ENCODE peak calls at places on chromosomes 3 and 15, in eight cellular contexts. G is mucosa of gallbladder; D is HL-60; H is stimulated activated CD4-positive, alpha-beta T cell treated with anti-CD3 and anti-CD28 coated beads, Interleukin-12 subunit alpha, Interleukin-12 subunit beta, amount 100 ng/mL, for 4 hours; N is activated effector memory CD4-positive, alpha-beta T cell treated with anti-CD3 and anti-CD28 coated beads, Interleukin-2, amount 50 U/mL, for 16 hours; I is C1 segment of cervical spinal cord; T is GM23248; X is PC-3. M is an unnamed sample.

GRCh38 chr3:185986201-185986600 is 48.4 kb upstream of the TRA2B start:
- DNase-seq in G (no peak), D (no peak), H (no peak), N (no peak), I (no peak), T (peak), X (no peak), M (no peak)

GRCh38 chr3:150588027-150588830 is 14.9 kb upstream of the SELENOT start:
- DNase-seq in G (no peak), D (no peak), H (no peak), N (no peak), I (no peak), T (no peak), X (no peak), M (no peak)

GRCh38 chr3:167493240-167493639 is 19.4 kb upstream of the SERPINI2 start:
- DNase-seq in G (no peak), D (no peak), H (no peak), N (no peak), I (no peak), T (peak), X (peak), M (peak)

GRCh38 chr3:172065534-172065933 is 26.2 kb downstream of the FNDC3B start:
- DNase-seq in G (no peak), D (no peak), H (no peak), N (no peak), I (no peak), T (peak), X (no peak), M (no peak)

GRCh38 chr15:25773248-25773647 is 89.9 kb downstream of the ATP10A start:
- DNase-seq in G (no peak), D (no peak), H (no peak), N (no peak), I (no peak), T (no peak), X (no peak), M (no peak)

GRCh38 chr15:22949074-22949547 is 31.1 kb downstream of the CYFIP1 start:
- DNase-seq in G (peak), D (no peak), H (no peak), N (no peak), I (no peak), T (peak), X (peak), M (peak)

GRCh38 chr3:23629181-23629893 is 176.4 kb upstream of the UBE2E1 start:
- DNase-seq in G (no peak), D (no peak), H (no peak), N (no peak), I (no peak), T (peak), X (peak), M (peak)

GRCh38 chr3:13579089-13579488 is 30.2 kb downstream of the FBLN2 start:
- DNase-seq in G (no peak), D (no peak), H (no peak), N (no peak), I (no peak), T (peak), X (peak), M (peak)

GRCh38 chr3:182740710-182741109 is 52.6 kb upstream of the ATP11B start:
- DNase-seq in G (peak), D (no peak), H (no peak), N (no peak), I (no peak), T (no peak), X (peak), M (peak)

GRCh38 chr3:196339493-196340254 is 1.5 kb upstream of the TM4SF19 start:
- DNase-seq in G (no peak), D (peak), H (no peak), N (no peak), I (no peak), T (peak), X (peak), M (peak)

GRCh38 chr3:97721446-97721845 is 43.1 kb upstream of the ARL6 start:
- DNase-seq in G (no peak), D (no peak), H (no peak), N (no peak), I (no peak), T (no peak), X (no peak), M (no peak)

GRCh38 chr15:45678459-45679178 is 43.8 kb downstream of the SQOR start:
- DNase-seq in G (no peak), D (no peak), H (no peak), N (no peak), I (no peak), T (no peak), X (no peak), M (no peak)

GRCh38 chr15:31344824-31345605 is 18.4 kb downstream of the KLF13 start:
- DNase-seq in G (no peak), D (no peak), H (no peak), N (peak), I (no peak), T (peak), X (no peak), M (no peak)

GRCh38 chr3:134460965-134461364 is 24.8 kb downstream of the ANAPC13 start:
- DNase-seq in G (no peak), D (no peak), H (no peak), N (no peak), I (no peak), T (peak), X (peak), M (peak)

GRCh38 chr3:106403746-106404145 is 534.9 kb upstream of the CBLB start:
- DNase-seq in G (no peak), D (no peak), H (no peak), N (no peak), I (no peak), T (no peak), X (no peak), M (no peak)

GRCh38 chr3:64417816-64418215 is 192.6 kb upstream of the PRICKLE2 start:
- DNase-seq in G (no peak), D (no peak), H (no peak), N (no peak), I (no peak), T (peak), X (no peak), M (peak)

GRCh38 chr15:37891754-37892368 is 42.6 kb upstream of the TMCO5A start:
- DNase-seq in G (no peak), D (no peak), H (no peak), N (no peak), I (no peak), T (peak), X (peak), M (peak)

GRCh38 chr15:80068578-80068977 is 9.1 kb downstream of the ZFAND6 start:
- DNase-seq in G (no peak), D (no peak), H (no peak), N (no peak), I (no peak), T (peak), X (no peak), M (no peak)

GRCh38 chr15:36392666-36393266 is 186.7 kb upstream of the CDIN1 start:
- DNase-seq in G (no peak), D (no peak), H (no peak), N (no peak), I (no peak), T (no peak), X (peak), M (no peak)

GRCh38 chr3:23738946-23739345 is 66.8 kb upstream of the UBE2E1 start:
- DNase-seq in G (no peak), D (no peak), H (no peak), N (no peak), I (no peak), T (peak), X (peak), M (peak)

GRCh38 chr3:40290396-40290795 is 19.1 kb upstream of the EIF1B start:
- DNase-seq in G (no peak), D (no peak), H (no peak), N (peak), I (no peak), T (no peak), X (no peak), M (no peak)

GRCh38 chr3:194139085-194139976 is 3.4 kb downstream of the HES1 start:
- DNase-seq in G (peak), D (no peak), H (no peak), N (no peak), I (no peak), T (peak), X (peak), M (peak)

GRCh38 chr3:187044871-187045552 is 94.3 kb downstream of the RPL39L start:
- DNase-seq in G (no peak), D (no peak), H (no peak), N (no peak), I (no peak), T (no peak), X (no peak), M (no peak)

GRCh38 chr3:47362704-47363103 is 18.1 kb upstream of the PTPN23 start:
- DNase-seq in G (no peak), D (peak), H (no peak), N (no peak), I (no peak), T (no peak), X (no peak), M (no peak)

GRCh38 chr15:69604050-69604378 is 151.4 kb downstream of the RPLP1 start:
- DNase-seq in G (peak), D (no peak), H (no peak), N (no peak), I (no peak), T (no peak), X (peak), M (no peak)

GRCh38 chr3:33064929-33065328 is 32.0 kb downstream of the GLB1 start:
- DNase-seq in G (no peak), D (no peak), H (peak), N (peak), I (no peak), T (no peak), X (peak), M (peak)

M was measured in ELR.